ENCODE peak calls at places on chromosomes 13 and 19, in six cellular contexts. Y, S, M, V, J and F are unnamed samples.

GRCh38 chr19:5018224-5019015 is 49.5 kb downstream of the KDM4B start:
- DNase-seq in S (no peak), J (no peak), V (no peak), M (peak), Y (no peak), F (no peak)

GRCh38 chr13:73970413-73971055 is 163.7 kb downstream of the KLF12 start:
- DNase-seq in J (no peak), Y (no peak), M (no peak), S (no peak), V (no peak), F (no peak)

GRCh38 chr13:21074601-21075302 is 13.4 kb upstream of the LATS2 start:
- DNase-seq in S (peak), V (no peak), Y (peak), M (no peak), J (peak), F (no peak)

GRCh38 chr13:93227906-93228801 is 1.5 kb downstream of the GPC6 start:
- DNase-seq in V (no peak), Y (no peak), J (no peak), S (peak), M (peak), F (peak)

GRCh38 chr13:30849611-30850010 is 56.5 kb upstream of the MEDAG start:
- DNase-seq in V (no peak), J (no peak), Y (no peak), S (no peak), M (no peak), F (no peak)

GRCh38 chr19:1312732-1313694 is 27.3 kb downstream of the EFNA2 start:
- DNase-seq in V (peak), S (no peak), Y (no peak), M (peak), J (no peak), F (peak)

GRCh38 chr13:40624338-40624737 is 42.1 kb downstream of the FOXO1 start:
- DNase-seq in S (no peak), M (no peak), V (peak), Y (no peak), J (no peak), F (no peak)

GRCh38 chr19:43735957-43736356 is 18.8 kb downstream of the SMG9 start:
- DNase-seq in J (no peak), V (no peak), Y (no peak), S (no peak), M (peak), F (peak)